ENCODE peak calls at places on chromosomes 13 and 19, in five cellular contexts. One of them, this sample, is unnamed.
A peak's percentile ranks its signal among the peaks of the same experiment; 100 is the strongest.

GRCh38 chr19:47227347-47228167 is 3.4 kb downstream of the BBC3 start:
- DNase-seq in GM06990: peak; percentile 85
- DNase-seq in mammary epithelial cell: peak; percentile 68
- DNase-seq in NCI-H748 treated with DMSO at 0.1 percent for 48 hours: peak; percentile 54
- DNase-seq in SK-MEL-5: peak; percentile 95
- DNase-seq in this sample: no peak

GRCh38 chr19:33418461-33418860 is 45.0 kb downstream of the CEBPG start:
- DNase-seq in GM06990: no peak
- DNase-seq in mammary epithelial cell: no peak
- DNase-seq in NCI-H748 treated with DMSO at 0.1 percent for 48 hours: no peak
- DNase-seq in SK-MEL-5: no peak
- DNase-seq in this sample: no peak

GRCh38 chr19:15147090-15147489 is 39.9 kb downstream of the SYDE1 start:
- DNase-seq in GM06990: no peak
- DNase-seq in mammary epithelial cell: no peak
- DNase-seq in NCI-H748 treated with DMSO at 0.1 percent for 48 hours: no peak
- DNase-seq in SK-MEL-5: no peak
- DNase-seq in this sample: no peak

GRCh38 chr13:94020833-94021232 is 458.6 kb downstream of the DCT start:
- DNase-seq in GM06990: no peak
- DNase-seq in mammary epithelial cell: peak; percentile 54
- DNase-seq in NCI-H748 treated with DMSO at 0.1 percent for 48 hours: no peak
- DNase-seq in SK-MEL-5: no peak
- DNase-seq in this sample: no peak

GRCh38 chr19:1133471-1133929 is 29.7 kb downstream of the GPX4 start:
- DNase-seq in GM06990: peak; percentile 83
- DNase-seq in mammary epithelial cell: no peak
- DNase-seq in NCI-H748 treated with DMSO at 0.1 percent for 48 hours: no peak
- DNase-seq in SK-MEL-5: peak; percentile 16
- DNase-seq in this sample: no peak

GRCh38 chr19:44764975-44765948 is 12.4 kb upstream of the CBLC start:
- DNase-seq in GM06990: no peak
- DNase-seq in mammary epithelial cell: no peak
- DNase-seq in NCI-H748 treated with DMSO at 0.1 percent for 48 hours: no peak
- DNase-seq in SK-MEL-5: no peak
- DNase-seq in this sample: no peak

GRCh38 chr19:48064509-48064908 is 20.6 kb upstream of the CABP5 start:
- DNase-seq in GM06990: no peak
- DNase-seq in mammary epithelial cell: no peak
- DNase-seq in NCI-H748 treated with DMSO at 0.1 percent for 48 hours: no peak
- DNase-seq in SK-MEL-5: no peak
- DNase-seq in this sample: no peak

GRCh38 chr19:19064811-19065745 is 1.3 kb downstream of the SLC25A42 start:
- DNase-seq in GM06990: peak; percentile 49
- DNase-seq in mammary epithelial cell: no peak
- DNase-seq in NCI-H748 treated with DMSO at 0.1 percent for 48 hours: no peak
- DNase-seq in SK-MEL-5: peak; percentile 30
- DNase-seq in this sample: no peak

GRCh38 chr19:18388328-18389094 is 2.6 kb downstream of the GDF15 start:
- DNase-seq in GM06990: peak; percentile 90
- DNase-seq in mammary epithelial cell: peak; percentile 43
- DNase-seq in NCI-H748 treated with DMSO at 0.1 percent for 48 hours: peak; percentile 25
- DNase-seq in SK-MEL-5: peak; percentile 67
- DNase-seq in this sample: peak; percentile 34

GRCh38 chr19:7355151-7355845 is 6.6 kb downstream of the ARHGEF18 start:
- DNase-seq in GM06990: no peak
- DNase-seq in mammary epithelial cell: no peak
- DNase-seq in NCI-H748 treated with DMSO at 0.1 percent for 48 hours: no peak
- DNase-seq in SK-MEL-5: no peak
- DNase-seq in this sample: no peak

GRCh38 chr13:51192348-51192747 is 29.9 kb upstream of the FAM124A start:
- DNase-seq in GM06990: no peak
- DNase-seq in mammary epithelial cell: no peak
- DNase-seq in NCI-H748 treated with DMSO at 0.1 percent for 48 hours: no peak
- DNase-seq in SK-MEL-5: no peak
- DNase-seq in this sample: no peak

GRCh38 chr13:99731747-99732146 is 230.5 kb downstream of the TM9SF2 start:
- DNase-seq in GM06990: no peak
- DNase-seq in mammary epithelial cell: no peak
- DNase-seq in NCI-H748 treated with DMSO at 0.1 percent for 48 hours: no peak
- DNase-seq in SK-MEL-5: no peak
- DNase-seq in this sample: no peak

GRCh38 chr13:108917581-108917980 is 288.2 kb downstream of the MYO16 start:
- DNase-seq in GM06990: no peak
- DNase-seq in mammary epithelial cell: no peak
- DNase-seq in NCI-H748 treated with DMSO at 0.1 percent for 48 hours: no peak
- DNase-seq in SK-MEL-5: no peak
- DNase-seq in this sample: no peak

GRCh38 chr19:810077-810855 is 11.5 kb downstream of the PLPPR3 start:
- DNase-seq in GM06990: no peak
- DNase-seq in mammary epithelial cell: no peak
- DNase-seq in NCI-H748 treated with DMSO at 0.1 percent for 48 hours: no peak
- DNase-seq in SK-MEL-5: no peak
- DNase-seq in this sample: no peak

GRCh38 chr13:110010433-110011135 is 224.2 kb upstream of the IRS2 start:
- DNase-seq in GM06990: no peak
- DNase-seq in mammary epithelial cell: no peak
- DNase-seq in NCI-H748 treated with DMSO at 0.1 percent for 48 hours: no peak
- DNase-seq in SK-MEL-5: peak; percentile 13
- DNase-seq in this sample: no peak

GRCh38 chr19:12495002-12495802 is 10.6 kb upstream of the ZNF709 start:
- DNase-seq in GM06990: peak; percentile 92
- DNase-seq in mammary epithelial cell: peak; percentile 83
- DNase-seq in NCI-H748 treated with DMSO at 0.1 percent for 48 hours: peak; percentile 85
- DNase-seq in SK-MEL-5: peak; percentile 63
- DNase-seq in this sample: peak; percentile 83

GRCh38 chr19:3890590-3890989 is 10.1 kb downstream of the ATCAY start:
- DNase-seq in GM06990: no peak
- DNase-seq in mammary epithelial cell: no peak
- DNase-seq in NCI-H748 treated with DMSO at 0.1 percent for 48 hours: no peak
- DNase-seq in SK-MEL-5: no peak
- DNase-seq in this sample: no peak

GRCh38 chr19:1214862-1215731 is 9.5 kb downstream of the STK11 start:
- DNase-seq in GM06990: peak; percentile 6
- DNase-seq in mammary epithelial cell: no peak
- DNase-seq in NCI-H748 treated with DMSO at 0.1 percent for 48 hours: no peak
- DNase-seq in SK-MEL-5: no peak
- DNase-seq in this sample: no peak

GRCh38 chr19:50252111-50252886 is 48.9 kb downstream of the MYH14 start:
- DNase-seq in GM06990: peak; percentile 49
- DNase-seq in mammary epithelial cell: no peak
- DNase-seq in NCI-H748 treated with DMSO at 0.1 percent for 48 hours: peak; percentile 12
- DNase-seq in SK-MEL-5: peak; percentile 47
- DNase-seq in this sample: peak; percentile 25

GRCh38 chr13:41500501-41500900 is 43.2 kb downstream of the RGCC start:
- DNase-seq in GM06990: peak; percentile 42
- DNase-seq in mammary epithelial cell: peak; percentile 64
- DNase-seq in NCI-H748 treated with DMSO at 0.1 percent for 48 hours: peak; percentile 33
- DNase-seq in SK-MEL-5: no peak
- DNase-seq in this sample: no peak

GRCh38 chr19:5054551-5055456 is 85.9 kb downstream of the KDM4B start:
- DNase-seq in GM06990: no peak
- DNase-seq in mammary epithelial cell: no peak
- DNase-seq in NCI-H748 treated with DMSO at 0.1 percent for 48 hours: no peak
- DNase-seq in SK-MEL-5: no peak
- DNase-seq in this sample: no peak

GRCh38 chr19:48918071-48918470 is 15.4 kb upstream of the DHDH start:
- DNase-seq in GM06990: no peak
- DNase-seq in mammary epithelial cell: no peak
- DNase-seq in NCI-H748 treated with DMSO at 0.1 percent for 48 hours: no peak
- DNase-seq in SK-MEL-5: no peak
- DNase-seq in this sample: no peak

GRCh38 chr13:96075953-96076543 is 13.9 kb upstream of the HS6ST3 start:
- DNase-seq in GM06990: no peak
- DNase-seq in mammary epithelial cell: no peak
- DNase-seq in NCI-H748 treated with DMSO at 0.1 percent for 48 hours: no peak
- DNase-seq in SK-MEL-5: peak; percentile 46
- DNase-seq in this sample: no peak

GRCh38 chr13:94454906-94455305 is 24.6 kb downstream of the DCT start:
- DNase-seq in GM06990: no peak
- DNase-seq in mammary epithelial cell: peak; percentile 5
- DNase-seq in NCI-H748 treated with DMSO at 0.1 percent for 48 hours: no peak
- DNase-seq in SK-MEL-5: no peak
- DNase-seq in this sample: no peak

GRCh38 chr13:39955560-39955959 is 300.1 kb downstream of the COG6 start:
- DNase-seq in GM06990: no peak
- DNase-seq in mammary epithelial cell: no peak
- DNase-seq in NCI-H748 treated with DMSO at 0.1 percent for 48 hours: no peak
- DNase-seq in SK-MEL-5: no peak
- DNase-seq in this sample: no peak

GRCh38 chr19:43560687-43561086 is 14.6 kb downstream of the XRCC1 start:
- DNase-seq in GM06990: no peak
- DNase-seq in mammary epithelial cell: no peak
- DNase-seq in NCI-H748 treated with DMSO at 0.1 percent for 48 hours: no peak
- DNase-seq in SK-MEL-5: peak; percentile 11
- DNase-seq in this sample: no peak

GRCh38 chr13:21011378-21011777 is 50.0 kb downstream of the LATS2 start:
- DNase-seq in GM06990: no peak
- DNase-seq in mammary epithelial cell: no peak
- DNase-seq in NCI-H748 treated with DMSO at 0.1 percent for 48 hours: no peak
- DNase-seq in SK-MEL-5: peak; percentile 15
- DNase-seq in this sample: no peak

GRCh38 chr13:30293995-30294394 is 13.4 kb downstream of the KATNAL1 start:
- DNase-seq in GM06990: no peak
- DNase-seq in mammary epithelial cell: no peak
- DNase-seq in NCI-H748 treated with DMSO at 0.1 percent for 48 hours: no peak
- DNase-seq in SK-MEL-5: no peak
- DNase-seq in this sample: no peak

GRCh38 chr13:33355470-33355869 is 69.9 kb upstream of the STARD13 start:
- DNase-seq in GM06990: no peak
- DNase-seq in mammary epithelial cell: no peak
- DNase-seq in NCI-H748 treated with DMSO at 0.1 percent for 48 hours: no peak
- DNase-seq in SK-MEL-5: no peak
- DNase-seq in this sample: no peak

GRCh38 chr13:26022538-26023292 is 29.1 kb downstream of the SHISA2 start:
- DNase-seq in GM06990: no peak
- DNase-seq in mammary epithelial cell: peak; percentile 74
- DNase-seq in NCI-H748 treated with DMSO at 0.1 percent for 48 hours: peak; percentile 85
- DNase-seq in SK-MEL-5: no peak
- DNase-seq in this sample: no peak

This sample was measured in NCI-H1436.